ENCODE peak calls at places on chromosome 10, in four cellular contexts. D, Y, Q and V are unnamed samples.
A peak's percentile ranks its signal among the peaks of the same experiment; 100 is the strongest.

GRCh38 chr10:110610308-110610774 is 33.8 kb upstream of the RBM20 start:
- DNase-seq in D (peak; percentile 66), Y (peak; percentile 71), Q (peak; percentile 58), V (no peak)

GRCh38 chr10:24898501-24898900 is 53.9 kb downstream of the PRTFDC1 start:
- DNase-seq in D (no peak), Y (no peak), Q (no peak), V (no peak)

GRCh38 chr10:110475722-110476515 is 21.8 kb upstream of the DUSP5 start:
- DNase-seq in D (no peak), Y (no peak), Q (no peak), V (no peak)

GRCh38 chr10:121104476-121105111 is 253.4 kb downstream of the WDR11 start:
- DNase-seq in D (no peak), Y (peak; percentile 7), Q (no peak), V (no peak)

GRCh38 chr10:69928339-69928738 is 124.3 kb upstream of the MACROH2A2 start:
- DNase-seq in D (no peak), Y (no peak), Q (no peak), V (no peak)

GRCh38 chr10:44959243-44960097 is at the start of gene RASSF4:
- DNase-seq in D (peak; percentile 70), Y (peak; percentile 88), Q (peak; percentile 77), V (peak; percentile 91)

GRCh38 chr10:132521466-132522102 is 16.0 kb upstream of the INPP5A start:
- DNase-seq in D (no peak), Y (no peak), Q (no peak), V (no peak)

GRCh38 chr10:74151057-74151878 is at the start of gene ADK:
- DNase-seq in D (peak; percentile 96), Y (peak; percentile 98), Q (peak; percentile 98), V (peak; percentile 100)

GRCh38 chr10:75097666-75098285 is 13.7 kb upstream of the SAMD8 start:
- DNase-seq in D (no peak), Y (peak; percentile 26), Q (peak; percentile 42), V (no peak)

GRCh38 chr10:110326351-110327032 is 21.8 kb upstream of the SMNDC1 start:
- DNase-seq in D (peak; percentile 97), Y (no peak), Q (peak; percentile 55), V (no peak)

GRCh38 chr10:1402016-1402820 is 335.1 kb downstream of the ADARB2 start:
- DNase-seq in D (no peak), Y (no peak), Q (no peak), V (no peak)

GRCh38 chr10:43078986-43079273 is 2.1 kb downstream of the RET start:
- DNase-seq in D (no peak), Y (no peak), Q (peak; percentile 14), V (no peak)

GRCh38 chr10:110802551-110803238 is 69.0 kb upstream of the PDCD4 start:
- DNase-seq in D (peak; percentile 89), Y (peak; percentile 70), Q (peak; percentile 70), V (peak; percentile 66)

GRCh38 chr10:76640765-76641164 is 996.8 kb downstream of the KCNMA1 start:
- DNase-seq in D (no peak), Y (no peak), Q (no peak), V (no peak)

GRCh38 chr10:48907730-48908129 is 31.9 kb downstream of the LRRC18 start:
- DNase-seq in D (no peak), Y (no peak), Q (no peak), V (no peak)

GRCh38 chr10:15542817-15543216 is 171.7 kb upstream of the FAM171A1 start:
- DNase-seq in D (no peak), Y (no peak), Q (no peak), V (no peak)

GRCh38 chr10:102299873-102300272 is 54.5 kb downstream of the GBF1 start:
- DNase-seq in D (peak; percentile 82), Y (no peak), Q (peak; percentile 53), V (no peak)

GRCh38 chr10:8159628-8160165 is 105.2 kb downstream of the GATA3 start:
- DNase-seq in D (peak; percentile 81), Y (no peak), Q (no peak), V (no peak)

GRCh38 chr10:125028291-125028867 is 86.5 kb downstream of the ZRANB1 start:
- DNase-seq in D (peak; percentile 44), Y (no peak), Q (no peak), V (no peak)